ENCODE peak calls at places on chromosomes 2 and 18, in six cellular contexts. N is IMR-90, J is PC-9, T is K562, Z is SK-N-SH, K is H9. A is an unnamed sample.

GRCh38 chr2:232022733-232023132 is 61.2 kb downstream of the DIS3L2 start:
- DNase-seq in J (no peak), K (no peak), T (no peak), N (no peak), Z (no peak), A (no peak)

GRCh38 chr18:72675394-72675793 is 131.3 kb upstream of the CBLN2 start:
- DNase-seq in N (no peak), T (no peak), J (peak; percentile 47), K (peak; percentile 67), Z (no peak), A (peak; percentile 21)

GRCh38 chr2:190410171-190410570 is 2.0 kb downstream of the MFSD6 start:
- DNase-seq in Z (no peak), T (no peak), N (no peak), K (no peak), J (no peak), A (no peak)

GRCh38 chr2:231198291-231199173 is at the start of gene ARMC9:
- DNase-seq in Z (peak; percentile 99), K (peak; percentile 88), N (peak; percentile 51), T (peak; percentile 94), J (peak; percentile 78), A (peak; percentile 90)

GRCh38 chr2:6780765-6781274 is 84.9 kb downstream of the CMPK2 start:
- DNase-seq in N (peak; percentile 24), J (no peak), T (no peak), K (no peak), Z (peak; percentile 76), A (peak; percentile 78)

GRCh38 chr2:154133823-154134222 is 262.1 kb downstream of the GALNT13 start:
- DNase-seq in Z (no peak), J (no peak), N (no peak), K (no peak), T (no peak), A (peak; percentile 19)

GRCh38 chr2:43218550-43219382 is 7.6 kb downstream of the ZFP36L2 start:
- DNase-seq in K (peak; percentile 63), T (no peak), Z (no peak), J (peak; percentile 65), N (peak; percentile 10), A (peak; percentile 56)

GRCh38 chr18:70781860-70782453 is 493.1 kb downstream of the SOCS6 start:
- DNase-seq in Z (peak; percentile 57), T (peak; percentile 6), K (peak; percentile 59), J (peak; percentile 37), N (peak; percentile 1), A (peak; percentile 64)

GRCh38 chr2:190591437-190591836 is 56.9 kb upstream of the NEMP2 start:
- DNase-seq in T (no peak), N (no peak), Z (no peak), J (no peak), K (no peak), A (no peak)

GRCh38 chr2:28430790-28431418 is 38.2 kb downstream of the FOSL2 start:
- DNase-seq in N (no peak), J (no peak), K (no peak), Z (no peak), T (no peak), A (no peak)

GRCh38 chr2:233974530-233975071 is 57.4 kb downstream of the TRPM8 start:
- DNase-seq in J (peak; percentile 98), T (peak; percentile 13), K (no peak), Z (peak; percentile 32), N (peak; percentile 98), A (peak; percentile 71)

GRCh38 chr2:216474925-216475670 is 23.5 kb upstream of the RPL37A start:
- DNase-seq in K (no peak), N (no peak), J (no peak), T (no peak), Z (no peak), A (no peak)

GRCh38 chr2:99605036-99605435 is 115.2 kb upstream of the REV1 start:
- DNase-seq in T (no peak), N (peak; percentile 17), K (no peak), J (no peak), Z (no peak), A (no peak)

GRCh38 chr2:44524347-44524926 is 162.7 kb downstream of the CAMKMT start:
- DNase-seq in K (no peak), N (no peak), Z (no peak), T (no peak), J (no peak), A (peak; percentile 10)

GRCh38 chr2:225130093-225130492 is 87.8 kb upstream of the DOCK10 start:
- DNase-seq in J (no peak), T (no peak), N (no peak), K (no peak), Z (no peak), A (no peak)

GRCh38 chr2:234670052-234670451 is 173.2 kb upstream of the ARL4C start:
- DNase-seq in N (peak; percentile 94), Z (no peak), J (peak; percentile 41), T (no peak), K (no peak), A (no peak)

GRCh38 chr2:230886641-230887040 is 21.9 kb downstream of the ITM2C start:
- DNase-seq in Z (no peak), T (no peak), J (no peak), K (no peak), N (no peak), A (no peak)

GRCh38 chr2:233795735-233796171 is 17.6 kb downstream of the MROH2A start:
- DNase-seq in N (no peak), J (no peak), Z (no peak), T (no peak), K (peak; percentile 20), A (no peak)

GRCh38 chr2:78861546-78861945 is 164.0 kb upstream of the REG3G start:
- DNase-seq in T (peak; percentile 16), N (no peak), Z (peak; percentile 16), J (no peak), K (no peak), A (peak; percentile 28)

GRCh38 chr2:159064446-159065301 is 96.2 kb downstream of the TANC1 start:
- DNase-seq in N (peak; percentile 58), J (no peak), Z (peak; percentile 22), T (no peak), K (no peak), A (no peak)

GRCh38 chr2:46488389-46488788 is 9.0 kb downstream of the TMEM247 start:
- DNase-seq in K (peak; percentile 23), Z (no peak), T (no peak), J (no peak), N (no peak), A (no peak)

GRCh38 chr18:79517322-79517721 is 121.6 kb downstream of the NFATC1 start:
- DNase-seq in K (peak; percentile 24), T (no peak), Z (no peak), N (no peak), J (no peak), A (no peak)

GRCh38 chr2:231522418-231523180 is 7.6 kb downstream of the NMUR1 start:
- DNase-seq in N (peak; percentile 83), Z (no peak), J (no peak), T (no peak), K (no peak), A (no peak)

GRCh38 chr18:3514312-3515216 is 64.6 kb downstream of the TGIF1 start:
- DNase-seq in N (no peak), J (no peak), K (no peak), T (no peak), Z (no peak), A (no peak)

GRCh38 chr2:150750726-150751125 is 263.3 kb upstream of the RND3 start:
- DNase-seq in Z (no peak), T (no peak), K (no peak), N (no peak), J (no peak), A (no peak)

GRCh38 chr2:1972948-1973347 is 228.6 kb upstream of the PXDN start:
- DNase-seq in Z (no peak), T (no peak), J (no peak), K (no peak), N (no peak), A (no peak)

GRCh38 chr2:147288131-147288530 is 556.7 kb upstream of the ACVR2A start:
- DNase-seq in K (no peak), N (no peak), T (no peak), Z (no peak), J (no peak), A (no peak)

GRCh38 chr18:76979906-76980305 is 152.7 kb downstream of the MBP start:
- DNase-seq in K (no peak), T (no peak), J (no peak), Z (no peak), N (no peak), A (no peak)

GRCh38 chr2:46716806-46717732 is 198.5 kb downstream of the MCFD2 start:
- DNase-seq in N (peak; percentile 44), T (no peak), K (no peak), Z (no peak), J (no peak), A (no peak)

GRCh38 chr18:3916082-3916481 is 466.1 kb downstream of the TGIF1 start:
- DNase-seq in J (no peak), K (no peak), Z (no peak), T (peak; percentile 17), N (no peak), A (no peak)

GRCh38 chr2:194380011-194380410 is 1277.0 kb upstream of the SLC39A10 start:
- DNase-seq in Z (no peak), J (no peak), T (no peak), K (no peak), N (no peak), A (no peak)
- H4K20me1 ChIP-seq in Z (no peaks in the 10 kb centered on the region), J (no peaks in the 10 kb centered on the region), T (no peaks in the 10 kb centered on the region), K (no peaks in the 10 kb centered on the region), N (no peaks in the 10 kb centered on the region), A (no peaks in the 10 kb centered on the region)

DNA sequence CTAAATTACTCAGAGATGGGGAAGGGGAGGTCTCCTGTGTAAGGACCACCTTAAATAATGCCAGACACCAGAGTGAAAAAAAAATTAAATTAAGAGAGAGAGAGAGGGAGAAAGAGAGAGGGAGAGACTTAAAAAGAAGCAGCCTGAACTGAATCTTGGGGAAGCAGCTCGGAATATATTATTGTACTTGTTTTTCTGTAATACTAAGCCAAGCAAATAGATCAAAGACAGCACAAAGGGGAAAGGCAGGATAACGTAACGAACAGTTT is 4.6 kb downstream of the ZEB2 start:
- DNase-seq in N (peak; percentile 59), J (no peak), Z (no peak), T (no peak), K (no peak), A (no peak)
- H4K20me1 ChIP-seq in N (peaks cover 17% of the 10 kb centered on the region), J (no peaks in the 10 kb centered on the region), Z (peaks cover 33% of the 10 kb centered on the region), T (peaks cover 23% of the 10 kb centered on the region), K (no peaks in the 10 kb centered on the region), A (no peaks in the 10 kb centered on the region)

DNA sequence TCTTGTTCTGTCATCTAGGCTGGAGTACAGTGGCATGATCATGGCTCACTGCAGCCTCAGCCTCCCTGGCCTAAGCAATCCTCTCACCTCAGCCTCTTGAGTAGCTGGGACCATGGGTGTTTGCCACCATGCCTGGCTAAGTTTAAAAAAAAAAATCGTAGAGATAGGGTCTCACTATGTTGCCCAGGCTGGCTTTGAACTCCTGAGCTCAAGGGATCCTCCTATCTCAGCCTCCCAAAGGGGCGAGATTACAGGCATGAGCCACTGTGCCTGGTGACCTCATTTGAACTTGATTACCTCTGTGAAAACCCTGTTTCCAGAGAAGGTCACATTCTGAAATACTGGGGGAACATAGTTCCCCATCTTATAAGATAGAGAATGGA is 190.3 kb downstream of the NEDD4L start:
- DNase-seq in J (no peak), T (no peak), K (no peak), Z (no peak), N (no peak), A (no peak)
- H4K20me1 ChIP-seq in J (peaks cover 35% of the 10 kb centered on the region), T (no peaks in the 10 kb centered on the region), K (no peaks in the 10 kb centered on the region), Z (no peaks in the 10 kb centered on the region), N (no peaks in the 10 kb centered on the region), A (peaks cover 10% of the 10 kb centered on the region)

DNA sequence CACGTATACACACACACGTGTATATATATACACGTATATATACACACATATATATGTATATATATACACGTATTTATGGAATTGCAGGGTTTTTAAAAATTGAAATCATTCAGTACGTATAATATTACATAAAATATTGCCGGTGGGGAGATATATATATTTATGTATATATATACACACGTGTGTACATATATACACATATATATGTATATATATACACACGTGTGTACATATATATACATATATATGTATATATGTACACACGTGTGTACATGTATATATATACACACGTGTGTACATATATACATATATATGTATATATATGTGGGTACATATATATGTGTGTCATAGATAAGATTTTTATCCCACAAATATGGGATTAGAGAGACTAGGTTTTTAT is 5.4 kb downstream of the FBXO11 start:
- DNase-seq in J (no peak), T (no peak), Z (no peak), N (no peak), K (no peak), A (no peak)
- H4K20me1 ChIP-seq in J (peaks cover 72% of the 10 kb centered on the region), T (peaks cover 7% of the 10 kb centered on the region), Z (peaks cover 89% of the 10 kb centered on the region), N (peaks cover 74% of the 10 kb centered on the region), K (no peaks in the 10 kb centered on the region), A (peaks cover 81% of the 10 kb centered on the region)